ENCODE peak calls at places on chromosomes 16 and 17, in four cellular contexts. One of them, this sample, is unnamed. For H3K4me1, the result is how much of the 10 kb centered on the place peaks cover.

GRCh38 chr16:56691885-56692284 is 9.6 kb downstream of the MT1X start:
- DNase-seq in esophagus squamous epithelium: no peak
- DNase-seq in GM23338: peak
- DNase-seq in GM23248: peak
- DNase-seq in this sample: no peak

GRCh38 chr17:58252141-58252540 is 13.8 kb downstream of the LPO start:
- DNase-seq in esophagus squamous epithelium: no peak
- DNase-seq in GM23248: no peak
- DNase-seq in GM23338: no peak
- DNase-seq in this sample: no peak

GRCh38 chr16:35182043-35182677 is 1722.7 kb downstream of the TP53TG3F start:
- DNase-seq in esophagus squamous epithelium: no peak
- DNase-seq in GM23248: no peak
- DNase-seq in GM23338: no peak
- DNase-seq in this sample: no peak

GRCh38 chr16:11420895-11421294 is 75.6 kb downstream of the RMI2 start:
- DNase-seq in GM23338: no peak
- DNase-seq in GM23248: no peak
- DNase-seq in esophagus squamous epithelium: no peak
- DNase-seq in this sample: no peak

GRCh38 chr16:48075398-48075797 is 80.4 kb downstream of the ABCC12 start:
- DNase-seq in GM23248: peak
- DNase-seq in esophagus squamous epithelium: no peak
- DNase-seq in GM23338: no peak
- DNase-seq in this sample: no peak

GRCh38 chr17:2059837-2060658 is 5.1 kb downstream of the HIC1 start:
- DNase-seq in GM23338: no peak
- DNase-seq in esophagus squamous epithelium: no peak
- DNase-seq in GM23248: no peak
- DNase-seq in this sample: no peak

GRCh38 chr17:82267575-82268379 is 5.7 kb downstream of the CSNK1D start:
- DNase-seq in GM23248: peak
- DNase-seq in GM23338: no peak
- DNase-seq in esophagus squamous epithelium: peak
- DNase-seq in this sample: peak

GRCh38 chr17:68198931-68199836 is 48.7 kb upstream of the AMZ2 start:
- DNase-seq in GM23248: peak
- DNase-seq in GM23338: peak
- DNase-seq in esophagus squamous epithelium: no peak
- DNase-seq in this sample: no peak

GRCh38 chr17:63250830-63251229 is 195.3 kb downstream of the CYB561 start:
- DNase-seq in esophagus squamous epithelium: no peak
- DNase-seq in GM23248: peak
- DNase-seq in GM23338: no peak
- DNase-seq in this sample: no peak

GRCh38 chr16:81625544-81626152 is 153.4 kb upstream of the PLCG2 start:
- DNase-seq in GM23248: peak
- DNase-seq in esophagus squamous epithelium: no peak
- DNase-seq in GM23338: no peak
- DNase-seq in this sample: no peak

GRCh38 chr17:80063815-80064585 is 27.6 kb downstream of the CCDC40 start:
- DNase-seq in GM23338: no peak
- DNase-seq in esophagus squamous epithelium: no peak
- DNase-seq in GM23248: peak
- DNase-seq in this sample: peak

GRCh38 chr16:58501242-58502131 is 1.5 kb downstream of the NDRG4 start:
- DNase-seq in GM23338: peak
- DNase-seq in esophagus squamous epithelium: no peak
- DNase-seq in GM23248: peak
- DNase-seq in this sample: no peak

GRCh38 chr17:68462381-68463210 is 5.3 kb upstream of the WIPI1 start:
- DNase-seq in GM23248: peak
- DNase-seq in esophagus squamous epithelium: no peak
- DNase-seq in GM23338: peak
- DNase-seq in this sample: no peak

GRCh38 chr16:64428463-64428862 is 693.4 kb downstream of the CDH11 start:
- DNase-seq in GM23248: peak
- DNase-seq in GM23338: no peak
- DNase-seq in esophagus squamous epithelium: no peak
- DNase-seq in this sample: no peak

GRCh38 chr17:77857306-77857555 is 101.3 kb upstream of the TNRC6C start:
- DNase-seq in esophagus squamous epithelium: no peak
- DNase-seq in GM23248: no peak
- DNase-seq in GM23338: no peak
- DNase-seq in this sample: no peak

GRCh38 chr16:30394603-30395154 is 541 bp upstream of the ZNF48 start:
- DNase-seq in esophagus squamous epithelium: no peak
- DNase-seq in GM23248: peak
- DNase-seq in GM23338: peak
- DNase-seq in this sample: no peak

GRCh38 chr17:45234641-45235040 is 13.0 kb downstream of the FMNL1 start:
- DNase-seq in esophagus squamous epithelium: no peak
- DNase-seq in GM23248: no peak
- DNase-seq in GM23338: peak
- DNase-seq in this sample: no peak

GRCh38 chr16:81337097-81337496 is 22.3 kb downstream of the GAN start:
- DNase-seq in GM23248: peak
- DNase-seq in GM23338: no peak
- DNase-seq in esophagus squamous epithelium: no peak
- DNase-seq in this sample: no peak

GRCh38 chr17:35185849-35186248 is 8.3 kb downstream of the SLC35G3 start:
- DNase-seq in esophagus squamous epithelium: no peak
- DNase-seq in GM23248: no peak
- DNase-seq in GM23338: no peak
- DNase-seq in this sample: no peak

GRCh38 chr16:79267781-79268180 is 332.8 kb downstream of the MAF start:
- DNase-seq in GM23248: no peak
- DNase-seq in GM23338: no peak
- DNase-seq in esophagus squamous epithelium: no peak
- DNase-seq in this sample: no peak

GRCh38 chr17:79997004-79997673 is 38.5 kb downstream of the TBC1D16 start:
- DNase-seq in GM23248: no peak
- DNase-seq in esophagus squamous epithelium: peak
- DNase-seq in GM23338: no peak
- DNase-seq in this sample: no peak

GRCh38 chr16:51818342-51818944 is 667.4 kb upstream of the SALL1 start:
- DNase-seq in esophagus squamous epithelium: no peak
- DNase-seq in GM23248: peak
- DNase-seq in GM23338: peak
- DNase-seq in this sample: no peak

GRCh38 chr16:65125871-65126270 is 4.0 kb upstream of the CDH11 start:
- DNase-seq in GM23248: peak
- DNase-seq in GM23338: no peak
- DNase-seq in esophagus squamous epithelium: no peak
- DNase-seq in this sample: no peak

GRCh38 chr17:79993390-79994221 is 42.1 kb downstream of the TBC1D16 start:
- DNase-seq in GM23338: peak
- DNase-seq in esophagus squamous epithelium: no peak
- DNase-seq in GM23248: peak
- DNase-seq in this sample: no peak

GRCh38 chr17:28720247-28720996 is 637 bp downstream of the RPL23A start:
- DNase-seq in GM23338: no peak
- DNase-seq in GM23248: peak
- DNase-seq in esophagus squamous epithelium: no peak
- DNase-seq in this sample: no peak

GRCh38 chr17:28716740-28717577 is 709 bp downstream of the RAB34 start:
- DNase-seq in esophagus squamous epithelium: no peak
- DNase-seq in GM23338: peak
- DNase-seq in GM23248: peak
- DNase-seq in this sample: no peak

GRCh38 chr17:28717578-28718316 is at the start of gene RAB34:
- DNase-seq in GM23248: peak
- DNase-seq in GM23338: peak
- DNase-seq in esophagus squamous epithelium: no peak
- DNase-seq in this sample: peak

GRCh38 chr17:28718317-28718672 is 627 bp upstream of the RAB34 start:
- DNase-seq in GM23338: peak
- DNase-seq in GM23248: no peak
- DNase-seq in esophagus squamous epithelium: no peak
- DNase-seq in this sample: no peak

DNA sequence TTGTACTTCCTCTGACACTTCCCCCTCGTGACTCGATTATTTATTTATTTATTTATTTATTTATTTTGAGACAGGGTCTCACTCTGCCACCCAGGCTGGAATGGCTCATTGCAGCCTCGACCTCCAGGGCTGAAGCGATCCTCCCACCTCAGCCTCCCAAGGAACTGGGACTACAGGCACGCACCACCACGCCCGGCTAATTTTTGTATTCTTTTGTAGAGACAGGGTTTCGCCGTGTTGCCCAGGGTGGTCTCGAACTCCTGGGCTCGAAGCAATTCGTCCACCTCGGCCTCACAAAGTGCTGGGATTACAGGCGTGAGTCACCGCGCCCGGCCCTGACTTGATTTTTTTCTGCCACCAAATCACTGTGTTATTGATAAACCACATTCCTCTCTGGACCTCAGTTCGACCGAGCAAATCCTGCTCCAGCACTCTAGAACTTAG is 773 bp upstream of the RPL23A start:
- DNase-seq in GM23248: no peak
- DNase-seq in GM23338: no peak
- DNase-seq in esophagus squamous epithelium: no peak
- DNase-seq in this sample: no peak
- H3K4me1 ChIP-seq in GM23248: under half
- H3K4me1 ChIP-seq in GM23338: under half
- H3K4me1 ChIP-seq in esophagus squamous epithelium: half or more
- H3K4me1 ChIP-seq in this sample: under half

GRCh38 chr16:49674255-49674980 is 181.5 kb downstream of the ZNF423 start:
- DNase-seq in GM23338: no peak
- DNase-seq in GM23248: no peak
- DNase-seq in esophagus squamous epithelium: no peak
- DNase-seq in this sample: no peak
- H3K4me3 ChIP-seq in GM23338: no peak
- H3K4me3 ChIP-seq in GM23248: no peak
- H3K4me3 ChIP-seq in esophagus squamous epithelium: no peak
- H3K4me3 ChIP-seq in this sample: no peak

GRCh38 chr17:76735006-76735405 is 2.1 kb downstream of the SRSF2 start:
- DNase-seq in GM23248: peak
- DNase-seq in esophagus squamous epithelium: no peak
- DNase-seq in GM23338: no peak
- DNase-seq in this sample: no peak

GRCh38 chr17:76737676-76738467 is at the start of gene MFSD11:
- DNase-seq in GM23248: peak
- DNase-seq in GM23338: peak
- DNase-seq in esophagus squamous epithelium: no peak
- DNase-seq in this sample: peak

GRCh38 chr17:76735586-76736348 is 1.4 kb downstream of the SRSF2 start:
- DNase-seq in GM23338: no peak
- DNase-seq in esophagus squamous epithelium: no peak
- DNase-seq in GM23248: peak
- DNase-seq in this sample: no peak

GRCh38 chr17:76737082-76737675 is at the start of gene SRSF2:
- DNase-seq in GM23338: peak
- DNase-seq in esophagus squamous epithelium: peak
- DNase-seq in GM23248: peak
- DNase-seq in this sample: peak

DNA sequence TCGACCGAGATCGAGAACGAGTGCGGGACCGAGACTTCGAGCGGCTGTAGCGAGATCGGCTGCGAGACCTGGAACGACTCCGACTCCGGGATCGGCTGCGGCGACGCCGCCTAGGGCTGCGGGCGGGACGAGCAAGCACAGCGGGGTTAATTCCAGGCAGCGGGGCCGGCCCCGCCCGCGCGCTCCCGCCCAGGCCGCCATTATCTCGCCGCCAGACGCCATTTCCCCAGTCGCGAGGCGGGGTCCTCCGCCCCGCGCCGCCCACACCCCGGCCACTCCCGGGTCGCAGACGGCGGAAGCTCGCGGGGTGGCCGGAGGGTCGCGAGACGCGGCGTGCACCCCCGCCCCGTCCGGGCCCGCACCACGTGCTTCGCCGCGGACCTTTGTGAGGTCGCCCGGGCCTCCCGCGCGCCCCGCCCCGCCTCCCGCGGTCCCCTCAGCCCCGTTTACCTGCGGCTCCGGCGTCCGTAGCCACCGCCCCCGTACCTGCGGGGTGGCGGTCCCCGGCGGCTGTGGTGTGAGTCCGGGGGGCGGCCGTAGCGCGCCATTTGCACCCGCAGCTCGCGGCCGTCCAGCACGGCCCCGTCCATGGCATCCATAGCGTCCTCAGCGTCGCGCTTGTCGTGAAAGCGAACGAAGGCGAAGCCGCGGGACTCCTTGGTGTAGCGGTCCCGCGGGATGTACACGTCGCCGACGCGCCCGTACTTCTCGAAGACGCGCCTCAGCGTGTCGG is 616 bp downstream of the SRSF2 start:
- DNase-seq in GM23338: peak
- DNase-seq in esophagus squamous epithelium: no peak
- DNase-seq in GM23248: peak
- DNase-seq in this sample: no peak
- H3K4me1 ChIP-seq in GM23338: under half
- H3K4me1 ChIP-seq in esophagus squamous epithelium: half or more
- H3K4me1 ChIP-seq in GM23248: under half
- H3K4me1 ChIP-seq in this sample: half or more

GRCh38 chr17:18161226-18162094 is 22.2 kb upstream of the ALKBH5 start:
- DNase-seq in GM23248: peak
- DNase-seq in GM23338: no peak
- DNase-seq in esophagus squamous epithelium: no peak
- DNase-seq in this sample: no peak
- H3K4me3 ChIP-seq in GM23248: no peak
- H3K4me3 ChIP-seq in GM23338: no peak
- H3K4me3 ChIP-seq in esophagus squamous epithelium: no peak
- H3K4me3 ChIP-seq in this sample: no peak

This sample was measured in thoracic aorta.